ENCODE peak calls at places on chromosomes 3 and 15, in four cellular contexts. One of them, this sample, is unnamed.

GRCh38 chr3:37198996-37199395 is 24.6 kb upstream of the LRRFIP2 start:
- DNase-seq in WTC11: no peak
- DNase-seq in HepG2: no peak
- DNase-seq in A549: no peak
- DNase-seq in this sample: no peak

GRCh38 chr3:152742368-152743347 is 92.3 kb upstream of the P2RY1 start:
- DNase-seq in WTC11: no peak
- DNase-seq in HepG2: no peak
- DNase-seq in A549: no peak
- DNase-seq in this sample: no peak

GRCh38 chr3:180416111-180416541 is 185.8 kb upstream of the TTC14 start:
- DNase-seq in WTC11: no peak
- DNase-seq in HepG2: peak
- DNase-seq in A549: no peak
- DNase-seq in this sample: no peak

GRCh38 chr3:33437556-33438283 is 2.5 kb downstream of the UBP1 start:
- DNase-seq in WTC11: peak
- DNase-seq in HepG2: peak
- DNase-seq in A549: no peak
- DNase-seq in this sample: no peak

GRCh38 chr3:12286927-12287726 is 1.7 kb upstream of the PPARG start:
- DNase-seq in WTC11: peak
- DNase-seq in HepG2: no peak
- DNase-seq in A549: no peak
- DNase-seq in this sample: no peak

GRCh38 chr15:80530737-80531365 is 126.7 kb downstream of the ARNT2 start:
- DNase-seq in WTC11: no peak
- DNase-seq in HepG2: no peak
- DNase-seq in A549: no peak
- DNase-seq in this sample: no peak

GRCh38 chr3:65196663-65197062 is 508.9 kb upstream of the ADAMTS9 start:
- DNase-seq in WTC11: no peak
- DNase-seq in HepG2: no peak
- DNase-seq in A549: no peak
- DNase-seq in this sample: no peak

GRCh38 chr15:50390549-50391264 is 33.5 kb upstream of the USP8 start:
- DNase-seq in WTC11: no peak
- DNase-seq in HepG2: no peak
- DNase-seq in A549: no peak
- DNase-seq in this sample: peak

GRCh38 chr3:121443456-121443855 is 102.3 kb downstream of the POLQ start:
- DNase-seq in WTC11: no peak
- DNase-seq in HepG2: no peak
- DNase-seq in A549: no peak
- DNase-seq in this sample: no peak

GRCh38 chr3:74089854-74090253 is 465.1 kb upstream of the PDZRN3 start:
- DNase-seq in WTC11: no peak
- DNase-seq in HepG2: no peak
- DNase-seq in A549: no peak
- DNase-seq in this sample: no peak

GRCh38 chr15:53976844-53977392 is 1.3 kb upstream of the UNC13C start:
- DNase-seq in WTC11: peak
- DNase-seq in HepG2: peak
- DNase-seq in A549: no peak
- DNase-seq in this sample: no peak

GRCh38 chr3:142434503-142434902 is 13.3 kb downstream of the XRN1 start:
- DNase-seq in WTC11: no peak
- DNase-seq in HepG2: peak
- DNase-seq in A549: no peak
- DNase-seq in this sample: no peak

GRCh38 chr3:64039972-64040733 is 16.9 kb upstream of the PSMD6 start:
- DNase-seq in WTC11: no peak
- DNase-seq in HepG2: no peak
- DNase-seq in A549: no peak
- DNase-seq in this sample: no peak

GRCh38 chr3:24495334-24495994 is 814 bp upstream of the THRB start:
- DNase-seq in WTC11: peak
- DNase-seq in HepG2: peak
- DNase-seq in A549: peak
- DNase-seq in this sample: peak

GRCh38 chr3:37949866-37950265 is 40.7 kb upstream of the VILL start:
- DNase-seq in WTC11: no peak
- DNase-seq in HepG2: no peak
- DNase-seq in A549: no peak
- DNase-seq in this sample: no peak

GRCh38 chr3:157754415-157754814 is 251.2 kb upstream of the VEPH1 start:
- DNase-seq in WTC11: no peak
- DNase-seq in HepG2: no peak
- DNase-seq in A549: no peak
- DNase-seq in this sample: no peak

GRCh38 chr3:85576091-85576690 is 617.4 kb downstream of the CADM2 start:
- DNase-seq in WTC11: peak
- DNase-seq in HepG2: peak
- DNase-seq in A549: peak
- DNase-seq in this sample: peak

GRCh38 chr3:108489776-108490175 is 20.6 kb downstream of the MYH15 start:
- DNase-seq in WTC11: peak
- DNase-seq in HepG2: peak
- DNase-seq in A549: peak
- DNase-seq in this sample: peak

DNA sequence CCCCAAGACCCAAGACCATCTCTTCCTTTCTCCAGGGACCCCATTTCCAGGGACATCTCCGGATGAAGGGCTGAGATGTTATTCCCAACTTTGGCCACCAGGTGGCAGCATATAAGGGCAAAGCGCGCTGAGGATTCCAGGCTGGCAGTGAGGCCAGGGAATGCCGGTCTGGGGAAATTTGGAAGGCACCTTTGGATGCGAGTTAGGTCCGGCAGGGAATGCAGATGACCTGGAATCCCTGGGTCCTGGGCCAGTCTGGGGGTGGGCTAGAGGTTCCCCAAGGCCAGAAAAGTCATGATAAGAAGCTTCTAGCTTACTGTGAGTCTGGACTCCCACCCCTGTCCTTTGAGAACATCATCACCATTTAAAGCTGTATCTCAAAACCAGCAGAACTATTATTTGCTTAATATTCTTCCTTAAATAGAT is 1.6 kb upstream of the CHST13 start:
- DNase-seq in WTC11: peak
- DNase-seq in HepG2: peak
- DNase-seq in A549: peak
- DNase-seq in this sample: peak
- TF ChIP-seq NR3C1 in WTC11: no peak
- TF ChIP-seq NR3C1 in HepG2: no peak
- TF ChIP-seq NR3C1 in A549: no peak
- TF ChIP-seq NR3C1 in this sample: no peak

GRCh38 chr3:160616311-160616710 is 50.9 kb upstream of the KPNA4 start:
- DNase-seq in WTC11: no peak
- DNase-seq in HepG2: no peak
- DNase-seq in A549: no peak
- DNase-seq in this sample: no peak
- TF ChIP-seq NR3C1 in WTC11: no peak
- TF ChIP-seq NR3C1 in HepG2: no peak
- TF ChIP-seq NR3C1 in A549: no peak
- TF ChIP-seq NR3C1 in this sample: no peak

DNA sequence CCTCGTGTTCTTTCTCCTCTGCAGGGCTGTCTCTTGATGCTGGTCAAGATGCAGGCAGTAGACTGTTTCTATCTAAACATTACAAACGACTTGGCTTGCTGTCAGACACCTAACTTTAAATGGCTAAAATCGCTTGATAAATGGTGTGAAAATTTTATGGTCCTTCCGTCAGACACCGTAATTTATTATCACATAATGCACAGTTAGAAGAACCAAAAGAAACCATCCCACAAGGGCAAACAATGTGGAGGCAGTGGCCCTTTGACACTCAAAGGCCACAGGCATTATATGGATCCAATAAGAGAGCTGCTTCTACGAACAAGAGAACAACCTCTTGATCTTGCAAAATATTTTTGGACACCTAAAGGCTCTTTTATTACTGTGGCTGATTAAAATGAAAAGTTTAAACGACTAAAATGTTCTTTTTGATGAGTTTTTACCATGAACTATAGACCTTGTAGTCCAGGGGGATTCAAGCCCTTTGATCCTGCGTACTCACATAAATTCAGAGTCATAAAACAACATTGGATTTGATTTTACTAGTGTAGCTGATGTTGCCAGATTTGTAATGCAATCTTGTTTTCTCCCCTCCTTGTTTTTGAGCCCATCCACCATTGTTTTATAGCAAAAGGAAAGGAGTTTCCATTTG is 202.8 kb downstream of the FMN1 start:
- DNase-seq in WTC11: no peak
- DNase-seq in HepG2: no peak
- DNase-seq in A549: no peak
- DNase-seq in this sample: no peak
- TF ChIP-seq NR3C1 in WTC11: no peak
- TF ChIP-seq NR3C1 in HepG2: no peak
- TF ChIP-seq NR3C1 in A549: no peak
- TF ChIP-seq NR3C1 in this sample: no peak

GRCh38 chr15:37921527-37922385 is 12.7 kb upstream of the TMCO5A start:
- DNase-seq in WTC11: no peak
- DNase-seq in HepG2: no peak
- DNase-seq in A549: no peak
- DNase-seq in this sample: no peak
- TF ChIP-seq NR3C1 in WTC11: no peak
- TF ChIP-seq NR3C1 in HepG2: no peak
- TF ChIP-seq NR3C1 in A549: no peak
- TF ChIP-seq NR3C1 in this sample: no peak

This sample was measured in K562.